ENCODE peak calls at places on chromosomes 4 and X, in seven cellular contexts. N is HepG2, H is body of pancreas, B is testis, C is endodermal cell, A is sigmoid colon, W is A549. E is an unnamed sample. For H3K4me1, the result is how much of the 10 kb centered on the place peaks cover.

GRCh38 chr4:113106076-113106475 is 56.6 kb downstream of the ANK2 start:
- DNase-seq in N (peak), H (no peak), B (no peak), C (no peak), A (no peak), W (peak), E (no peak)

GRCh38 chr4:82515705-82516104 is 46.1 kb downstream of the TMEM150C start:
- DNase-seq in N (no peak), H (peak), B (peak), C (no peak), A (no peak), W (no peak), E (no peak)

GRCh38 chr4:100147684-100148083 is 42.6 kb downstream of the DDIT4L start:
- DNase-seq in N (no peak), H (no peak), B (no peak), C (no peak), A (no peak), W (no peak), E (no peak)

GRCh38 chrX:39960219-39960618 is 137.5 kb downstream of the BCOR start:
- DNase-seq in N (no peak), H (no peak), B (no peak), C (no peak), A (no peak), W (no peak), E (no peak)

GRCh38 chr4:126250006-126250405 is 935.3 kb downstream of the FAT4 start:
- DNase-seq in N (no peak), H (no peak), B (no peak), C (no peak), A (no peak), W (no peak), E (no peak)

GRCh38 chr4:75745192-75745591 is 20.8 kb downstream of the USO1 start:
- DNase-seq in N (peak), H (no peak), B (no peak), C (no peak), A (no peak), W (peak), E (no peak)

GRCh38 chr4:89294583-89295244 is 12.9 kb downstream of the GPRIN3 start:
- DNase-seq in N (no peak), H (no peak), B (no peak), C (no peak), A (no peak), W (no peak), E (no peak)

GRCh38 chrX:48482526-48482925 is 6.5 kb downstream of the FTSJ1 start:
- DNase-seq in N (no peak), H (no peak), B (no peak), C (no peak), A (no peak), W (no peak), E (no peak)

GRCh38 chr4:94726524-94727123 is 31.1 kb upstream of the BMPR1B start:
- DNase-seq in N (no peak), H (no peak), B (no peak), C (no peak), A (no peak), W (no peak), E (no peak)

GRCh38 chrX:3250946-3251345 is 95.5 kb downstream of the MXRA5 start:
- DNase-seq in N (no peak), H (no peak), B (no peak), C (no peak), A (no peak), W (no peak), E (no peak)

GRCh38 chrX:3244203-3244743 is 102.2 kb downstream of the MXRA5 start:
- DNase-seq in N (no peak), H (no peak), B (no peak), C (no peak), A (no peak), W (no peak), E (no peak)

GRCh38 chrX:3244955-3245354 is 101.5 kb downstream of the MXRA5 start:
- DNase-seq in N (no peak), H (no peak), B (no peak), C (no peak), A (no peak), W (peak), E (no peak)
- TF ChIP-seq CTCF in N (no peak), H (peak), B (no peak), C (peak), A (no peak), W (no peak), E (peak)

GRCh38 chr4:7045961-7046921 is 3.1 kb downstream of the TADA2B start:
- DNase-seq in N (no peak), H (no peak), B (no peak), C (peak), A (no peak), W (no peak), E (no peak)
- H3K4me1 ChIP-seq in N (under half), H (half or more), B (half or more), C (under half), A (under half), W (under half), E (half or more)

DNA sequence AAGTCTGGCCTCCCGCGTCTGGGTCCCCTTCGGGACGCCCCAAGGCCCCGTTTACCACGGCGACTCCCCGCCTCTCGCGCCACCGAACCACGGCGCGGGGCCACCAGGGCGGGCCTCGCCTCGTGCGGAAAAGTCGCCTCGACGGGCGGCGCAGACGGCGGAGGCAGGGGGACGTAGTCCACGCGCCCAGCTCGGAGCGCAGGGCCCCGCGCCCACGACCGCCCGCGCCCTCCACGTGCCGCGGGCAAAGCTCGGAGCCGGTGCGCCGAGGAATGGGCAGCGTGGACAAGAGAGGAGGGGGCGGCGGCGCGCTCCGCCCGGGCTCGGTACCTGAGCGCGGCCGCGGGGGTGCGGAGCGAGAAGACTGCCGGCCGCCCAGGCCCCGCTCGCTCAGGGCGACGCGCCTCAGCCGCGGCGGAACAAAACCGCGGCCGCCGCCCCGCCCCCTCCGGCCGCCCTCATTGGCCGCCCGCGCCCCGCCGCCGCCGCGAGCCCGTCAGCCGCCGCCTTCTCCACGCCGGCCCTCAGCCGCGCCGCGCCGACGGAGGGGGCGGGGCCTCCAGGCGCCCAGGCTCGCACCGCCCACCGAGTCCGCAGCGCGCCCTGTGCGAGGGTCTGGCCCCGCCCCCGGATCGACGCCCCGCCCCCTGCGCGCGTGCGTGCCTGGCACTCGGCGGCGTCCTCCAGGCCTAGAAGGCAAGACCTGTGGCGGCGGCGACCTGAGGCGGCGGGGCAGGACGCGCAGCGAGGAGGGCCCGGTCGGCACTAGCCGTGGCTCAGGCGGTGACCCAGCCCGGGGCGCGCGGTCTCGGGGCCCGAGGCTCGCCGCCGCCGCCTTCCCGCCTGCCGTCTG is at the start of gene FAM53A:
- DNase-seq in N (peak), H (peak), B (peak), C (peak), A (peak), W (peak), E (peak)
- H3K27ac ChIP-seq in N (no peak), H (peak), B (peak), C (no peak), A (peak), W (peak), E (peak)

DNA sequence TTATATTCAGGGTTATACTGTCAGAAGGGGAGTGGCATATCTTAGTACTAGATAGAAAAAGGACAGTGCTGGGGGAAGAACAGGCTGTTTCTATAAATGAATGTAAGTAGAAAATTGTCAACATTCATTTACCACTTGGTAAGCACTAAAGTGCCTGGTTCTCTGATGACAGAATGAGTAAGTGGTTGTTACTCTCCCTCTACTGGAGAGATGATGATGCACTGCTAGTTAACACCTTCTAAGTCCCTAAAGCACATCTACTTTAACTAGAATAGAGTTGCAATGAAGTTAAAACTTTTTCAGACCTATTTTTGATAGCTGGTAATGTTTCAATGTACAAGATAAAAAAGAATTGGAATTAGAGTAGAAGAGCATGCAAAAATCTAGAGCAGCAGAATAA is 214.5 kb downstream of the KLHL4 start:
- DNase-seq in N (no peak), H (no peak), B (no peak), C (no peak), A (no peak), W (no peak), E (no peak)
- TF ChIP-seq CTCF in N (no peak), H (no peak), B (no peak), C (peak), A (no peak), W (no peak), E (no peak)

GRCh38 chrX:13010546-13010945 is 33.9 kb downstream of the FAM9C start:
- DNase-seq in N (no peak), H (no peak), B (no peak), C (no peak), A (no peak), W (no peak), E (no peak)
- H3K4me1 ChIP-seq in N (under half), H (under half), B (under half), C (under half), A (under half), W (half or more), E (under half)

GRCh38 chrX:141341743-141342142 is 99.4 kb upstream of the SPANXC start:
- DNase-seq in N (no peak), H (no peak), B (no peak), C (no peak), A (no peak), W (no peak), E (no peak)
- H3K27ac ChIP-seq in N (no peak), H (no peak), B (no peak), C (no peak), A (no peak), W (peak), E (no peak)

DNA sequence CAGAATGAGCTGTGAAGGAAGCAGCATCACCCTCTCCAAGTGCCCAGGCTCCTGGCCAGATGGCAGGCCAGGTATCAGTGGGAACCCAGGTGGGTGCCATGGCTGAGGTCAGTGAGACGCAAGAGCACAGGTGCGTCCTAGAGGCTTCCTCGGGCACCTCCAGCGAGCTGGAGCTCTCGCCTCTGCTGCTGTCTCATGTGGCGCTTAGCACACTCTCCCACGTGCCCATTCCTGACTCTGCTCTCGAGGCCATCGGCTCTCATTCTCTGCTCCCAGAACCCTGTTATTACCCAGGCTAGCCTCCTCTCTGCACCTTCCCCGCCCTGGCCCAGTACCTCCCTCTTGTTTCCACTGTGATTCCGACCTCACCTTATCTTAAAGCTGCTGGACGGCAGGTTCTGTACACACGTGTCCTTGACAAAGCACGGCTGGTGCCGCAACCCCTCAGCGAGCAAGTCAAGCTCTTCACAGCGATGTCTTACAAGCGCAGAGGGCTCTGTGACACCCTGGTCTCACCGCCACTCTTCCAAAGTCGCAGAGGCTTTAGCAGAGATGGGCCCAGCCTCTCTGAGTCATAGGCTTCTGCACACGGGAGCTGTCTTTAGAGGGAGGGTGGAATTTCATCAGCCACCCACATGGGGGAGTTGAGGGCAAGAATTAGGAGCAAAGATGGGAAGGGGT is 15.4 kb upstream of the MSANTD1 start:
- DNase-seq in N (no peak), H (peak), B (no peak), C (no peak), A (no peak), W (no peak), E (no peak)
- TF ChIP-seq CTCF in N (no peak), H (no peak), B (no peak), C (no peak), A (no peak), W (no peak), E (no peak)

DNA sequence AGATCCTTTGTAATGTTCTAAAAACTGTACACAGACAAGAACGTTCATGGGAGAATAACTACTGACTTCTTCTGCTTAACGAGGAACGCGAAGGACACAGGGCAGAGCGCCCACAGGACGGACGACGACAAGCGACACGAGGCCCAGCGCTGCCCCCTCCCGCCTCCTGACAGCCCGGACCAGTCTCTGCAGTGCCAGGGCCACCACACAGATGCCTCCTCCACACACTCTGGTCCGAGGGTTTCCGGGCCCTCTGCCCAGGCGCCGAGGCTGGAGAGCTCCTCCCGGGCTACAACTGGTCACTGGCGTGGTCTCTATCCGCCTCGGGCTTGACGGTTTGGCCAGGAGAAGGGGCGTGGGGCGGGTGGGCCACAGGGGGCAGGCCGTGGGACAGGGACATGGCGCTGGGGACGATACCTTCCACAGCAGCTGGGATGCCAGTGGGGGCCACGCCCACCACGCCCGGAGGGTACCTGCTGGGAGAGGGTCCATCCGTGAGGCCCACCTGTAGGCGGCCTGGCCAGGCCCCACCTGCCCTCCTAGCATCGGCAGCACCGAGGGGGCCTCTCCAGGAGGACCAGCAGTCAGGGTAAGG is 36.9 kb downstream of the CTBP1 start:
- DNase-seq in N (no peak), H (peak), B (no peak), C (no peak), A (peak), W (no peak), E (peak)
- H3K4me1 ChIP-seq in N (under half), H (half or more), B (half or more), C (under half), A (half or more), W (under half), E (under half)

E was measured in adrenal gland.